ENCODE peak calls at places on chromosome 16, in four cellular contexts. J is GM04504; S is activated CD4-positive, CD25-positive, alpha-beta regulatory T cell; P is Calu3. W is an unnamed sample.

GRCh38 chr16:21656795-21657768 is 4.7 kb upstream of the IGSF6 start:
- DNase-seq in P (peak), J (peak), S (no peak), W (peak)

GRCh38 chr16:57167951-57168350 is 17.9 kb downstream of the PSME3IP1 start:
- DNase-seq in P (no peak), J (peak), S (no peak), W (peak)

GRCh38 chr16:74868501-74868900 is 93.9 kb upstream of the FA2H start:
- DNase-seq in J (no peak), S (no peak), P (no peak), W (peak)

GRCh38 chr16:12896562-12896961 is 4.8 kb upstream of the SHISA9 start:
- DNase-seq in S (no peak), J (peak), P (peak), W (peak)

GRCh38 chr16:57163842-57164241 is 22.0 kb downstream of the PSME3IP1 start:
- DNase-seq in S (no peak), P (no peak), J (no peak), W (no peak)

GRCh38 chr16:68146583-68146982 is 61.4 kb downstream of the NFATC3 start:
- DNase-seq in S (no peak), J (no peak), P (no peak), W (peak)

GRCh38 chr16:21233521-21234150 is at the start of gene ANKS4B:
- DNase-seq in P (peak), S (no peak), J (no peak), W (no peak)

GRCh38 chr16:12406840-12407690 is 396.6 kb downstream of the CPPED1 start:
- DNase-seq in S (no peak), P (no peak), J (peak), W (no peak)

GRCh38 chr16:16120382-16121184 is 102.7 kb downstream of the ABCC6 start:
- DNase-seq in J (no peak), P (no peak), S (no peak), W (no peak)

GRCh38 chr16:23268561-23268960 is 33.5 kb upstream of the SCNN1B start:
- DNase-seq in S (no peak), J (no peak), P (no peak), W (no peak)

GRCh38 chr16:66357523-66357928 is 9.0 kb upstream of the CDH5 start:
- DNase-seq in J (peak), P (peak), S (no peak), W (peak)

GRCh38 chr16:70767377-70768204 is 33.4 kb downstream of the VAC14 start:
- DNase-seq in P (peak), J (no peak), S (no peak), W (no peak)

GRCh38 chr16:21250072-21250923 is 16.8 kb downstream of the ANKS4B start:
- DNase-seq in S (no peak), J (no peak), P (no peak), W (no peak)

GRCh38 chr16:2816751-2817495 is at the start of gene PRSS21:
- DNase-seq in J (no peak), S (no peak), P (no peak), W (no peak)

GRCh38 chr16:85172465-85173071 is 60.3 kb upstream of the CIBAR2 start:
- DNase-seq in J (no peak), S (no peak), P (peak), W (no peak)